ENCODE peak calls at places on chromosomes 1 and 21, in nine cellular contexts. One of them, this sample, is unnamed.

GRCh38 chr1:222711319-222712252 is 705 bp downstream of the AIDA start:
- DNase-seq in uterus: peak
- DNase-seq in ureter: peak
- DNase-seq in heart right ventricle: peak
- DNase-seq in stimulated activated CD8-positive, alpha-beta memory T cell treated with anti-CD3 and anti-CD28 coated beads, Interleukin-15, amount 100 ng/mL, for 4 hours: peak
- DNase-seq in T-cell: peak
- DNase-seq in NCI-H1694: peak
- DNase-seq in heart left ventricle: peak
- DNase-seq in T47D: peak
- DNase-seq in this sample: peak

GRCh38 chr1:47333578-47333921 is at the start of gene CMPK1:
- DNase-seq in uterus: peak
- DNase-seq in T-cell: peak
- DNase-seq in T47D: peak
- DNase-seq in heart left ventricle: peak
- DNase-seq in stimulated activated CD8-positive, alpha-beta memory T cell treated with anti-CD3 and anti-CD28 coated beads, Interleukin-15, amount 100 ng/mL, for 4 hours: peak
- DNase-seq in ureter: peak
- DNase-seq in NCI-H1694: peak
- DNase-seq in heart right ventricle: peak
- DNase-seq in this sample: peak

GRCh38 chr1:182330303-182330702 is 61.3 kb downstream of the GLUL start:
- DNase-seq in stimulated activated CD8-positive, alpha-beta memory T cell treated with anti-CD3 and anti-CD28 coated beads, Interleukin-15, amount 100 ng/mL, for 4 hours: no peak
- DNase-seq in heart right ventricle: no peak
- DNase-seq in T47D: no peak
- DNase-seq in heart left ventricle: no peak
- DNase-seq in NCI-H1694: peak
- DNase-seq in uterus: peak
- DNase-seq in T-cell: no peak
- DNase-seq in ureter: no peak
- DNase-seq in this sample: no peak

GRCh38 chr21:36706951-36707762 is 8.2 kb downstream of the SIM2 start:
- DNase-seq in heart left ventricle: no peak
- DNase-seq in T47D: no peak
- DNase-seq in T-cell: no peak
- DNase-seq in heart right ventricle: no peak
- DNase-seq in uterus: no peak
- DNase-seq in NCI-H1694: no peak
- DNase-seq in ureter: peak
- DNase-seq in stimulated activated CD8-positive, alpha-beta memory T cell treated with anti-CD3 and anti-CD28 coated beads, Interleukin-15, amount 100 ng/mL, for 4 hours: no peak
- DNase-seq in this sample: no peak

GRCh38 chr1:88973520-88974137 is 18.8 kb downstream of the KYAT3 start:
- DNase-seq in T47D: no peak
- DNase-seq in heart left ventricle: no peak
- DNase-seq in uterus: no peak
- DNase-seq in stimulated activated CD8-positive, alpha-beta memory T cell treated with anti-CD3 and anti-CD28 coated beads, Interleukin-15, amount 100 ng/mL, for 4 hours: no peak
- DNase-seq in T-cell: no peak
- DNase-seq in heart right ventricle: no peak
- DNase-seq in ureter: no peak
- DNase-seq in NCI-H1694: no peak
- DNase-seq in this sample: no peak

GRCh38 chr1:233367057-233367759 is 39.7 kb downstream of the MAP3K21 start:
- DNase-seq in NCI-H1694: no peak
- DNase-seq in uterus: no peak
- DNase-seq in heart right ventricle: no peak
- DNase-seq in ureter: no peak
- DNase-seq in stimulated activated CD8-positive, alpha-beta memory T cell treated with anti-CD3 and anti-CD28 coated beads, Interleukin-15, amount 100 ng/mL, for 4 hours: no peak
- DNase-seq in heart left ventricle: no peak
- DNase-seq in T47D: no peak
- DNase-seq in T-cell: no peak
- DNase-seq in this sample: no peak

GRCh38 chr1:40421348-40421693 is 29.0 kb upstream of the ZFP69B start:
- DNase-seq in stimulated activated CD8-positive, alpha-beta memory T cell treated with anti-CD3 and anti-CD28 coated beads, Interleukin-15, amount 100 ng/mL, for 4 hours: no peak
- DNase-seq in heart right ventricle: no peak
- DNase-seq in NCI-H1694: no peak
- DNase-seq in T-cell: no peak
- DNase-seq in T47D: no peak
- DNase-seq in ureter: no peak
- DNase-seq in uterus: no peak
- DNase-seq in heart left ventricle: no peak
- DNase-seq in this sample: peak

GRCh38 chr1:55882931-55883330 is 667.8 kb upstream of the USP24 start:
- DNase-seq in stimulated activated CD8-positive, alpha-beta memory T cell treated with anti-CD3 and anti-CD28 coated beads, Interleukin-15, amount 100 ng/mL, for 4 hours: no peak
- DNase-seq in NCI-H1694: no peak
- DNase-seq in T47D: no peak
- DNase-seq in T-cell: no peak
- DNase-seq in heart right ventricle: no peak
- DNase-seq in uterus: no peak
- DNase-seq in ureter: no peak
- DNase-seq in heart left ventricle: no peak
- DNase-seq in this sample: no peak

GRCh38 chr1:228836427-228836826 is 101.1 kb downstream of the RHOU start:
- DNase-seq in heart right ventricle: no peak
- DNase-seq in uterus: no peak
- DNase-seq in ureter: no peak
- DNase-seq in T-cell: no peak
- DNase-seq in heart left ventricle: no peak
- DNase-seq in T47D: no peak
- DNase-seq in stimulated activated CD8-positive, alpha-beta memory T cell treated with anti-CD3 and anti-CD28 coated beads, Interleukin-15, amount 100 ng/mL, for 4 hours: no peak
- DNase-seq in NCI-H1694: no peak
- DNase-seq in this sample: peak

GRCh38 chr1:160625321-160625720 is 21.5 kb downstream of the SLAMF1 start:
- DNase-seq in uterus: no peak
- DNase-seq in ureter: no peak
- DNase-seq in heart right ventricle: no peak
- DNase-seq in NCI-H1694: no peak
- DNase-seq in T47D: no peak
- DNase-seq in T-cell: no peak
- DNase-seq in stimulated activated CD8-positive, alpha-beta memory T cell treated with anti-CD3 and anti-CD28 coated beads, Interleukin-15, amount 100 ng/mL, for 4 hours: no peak
- DNase-seq in heart left ventricle: no peak
- DNase-seq in this sample: no peak

GRCh38 chr1:8040586-8040985 is 14.5 kb upstream of the ERRFI1 start:
- DNase-seq in uterus: no peak
- DNase-seq in NCI-H1694: no peak
- DNase-seq in ureter: peak
- DNase-seq in stimulated activated CD8-positive, alpha-beta memory T cell treated with anti-CD3 and anti-CD28 coated beads, Interleukin-15, amount 100 ng/mL, for 4 hours: no peak
- DNase-seq in T-cell: no peak
- DNase-seq in T47D: no peak
- DNase-seq in heart left ventricle: peak
- DNase-seq in heart right ventricle: peak
- DNase-seq in this sample: no peak

GRCh38 chr1:90220941-90221693 is 226.2 kb downstream of the ZNF326 start:
- DNase-seq in T47D: no peak
- DNase-seq in ureter: no peak
- DNase-seq in heart left ventricle: peak
- DNase-seq in heart right ventricle: peak
- DNase-seq in stimulated activated CD8-positive, alpha-beta memory T cell treated with anti-CD3 and anti-CD28 coated beads, Interleukin-15, amount 100 ng/mL, for 4 hours: no peak
- DNase-seq in NCI-H1694: no peak
- DNase-seq in T-cell: no peak
- DNase-seq in uterus: no peak
- DNase-seq in this sample: no peak

GRCh38 chr1:240831922-240832321 is 220.0 kb upstream of the GREM2 start:
- DNase-seq in heart right ventricle: no peak
- DNase-seq in ureter: no peak
- DNase-seq in NCI-H1694: no peak
- DNase-seq in stimulated activated CD8-positive, alpha-beta memory T cell treated with anti-CD3 and anti-CD28 coated beads, Interleukin-15, amount 100 ng/mL, for 4 hours: no peak
- DNase-seq in T-cell: no peak
- DNase-seq in heart left ventricle: no peak
- DNase-seq in T47D: peak
- DNase-seq in uterus: no peak
- DNase-seq in this sample: no peak

GRCh38 chr1:203306970-203307541 is 1.7 kb downstream of the BTG2 start:
- DNase-seq in T-cell: peak
- DNase-seq in ureter: no peak
- DNase-seq in T47D: no peak
- DNase-seq in uterus: no peak
- DNase-seq in heart left ventricle: peak
- DNase-seq in heart right ventricle: no peak
- DNase-seq in stimulated activated CD8-positive, alpha-beta memory T cell treated with anti-CD3 and anti-CD28 coated beads, Interleukin-15, amount 100 ng/mL, for 4 hours: no peak
- DNase-seq in NCI-H1694: no peak
- DNase-seq in this sample: no peak

GRCh38 chr1:174743654-174744561 is 255.8 kb upstream of the CACYBP start:
- DNase-seq in heart left ventricle: no peak
- DNase-seq in ureter: no peak
- DNase-seq in T47D: no peak
- DNase-seq in heart right ventricle: no peak
- DNase-seq in uterus: no peak
- DNase-seq in NCI-H1694: peak
- DNase-seq in T-cell: no peak
- DNase-seq in stimulated activated CD8-positive, alpha-beta memory T cell treated with anti-CD3 and anti-CD28 coated beads, Interleukin-15, amount 100 ng/mL, for 4 hours: no peak
- DNase-seq in this sample: peak

GRCh38 chr21:39788383-39788782 is 43.4 kb downstream of the IGSF5 start:
- DNase-seq in stimulated activated CD8-positive, alpha-beta memory T cell treated with anti-CD3 and anti-CD28 coated beads, Interleukin-15, amount 100 ng/mL, for 4 hours: no peak
- DNase-seq in ureter: peak
- DNase-seq in T47D: peak
- DNase-seq in T-cell: no peak
- DNase-seq in heart right ventricle: peak
- DNase-seq in NCI-H1694: peak
- DNase-seq in uterus: peak
- DNase-seq in heart left ventricle: peak
- DNase-seq in this sample: peak

GRCh38 chr1:184771190-184771691 is 16.6 kb upstream of the EDEM3 start:
- DNase-seq in heart left ventricle: no peak
- DNase-seq in stimulated activated CD8-positive, alpha-beta memory T cell treated with anti-CD3 and anti-CD28 coated beads, Interleukin-15, amount 100 ng/mL, for 4 hours: no peak
- DNase-seq in uterus: no peak
- DNase-seq in T47D: no peak
- DNase-seq in NCI-H1694: no peak
- DNase-seq in T-cell: no peak
- DNase-seq in ureter: no peak
- DNase-seq in heart right ventricle: no peak
- DNase-seq in this sample: no peak

GRCh38 chr1:189220750-189221149 is 1256.9 kb downstream of the BRINP3 start:
- DNase-seq in NCI-H1694: no peak
- DNase-seq in heart right ventricle: no peak
- DNase-seq in uterus: no peak
- DNase-seq in ureter: no peak
- DNase-seq in stimulated activated CD8-positive, alpha-beta memory T cell treated with anti-CD3 and anti-CD28 coated beads, Interleukin-15, amount 100 ng/mL, for 4 hours: no peak
- DNase-seq in T47D: no peak
- DNase-seq in T-cell: no peak
- DNase-seq in heart left ventricle: no peak
- DNase-seq in this sample: no peak

GRCh38 chr1:179821524-179821923 is 56.1 kb downstream of the TOR1AIP2 start:
- DNase-seq in heart right ventricle: no peak
- DNase-seq in stimulated activated CD8-positive, alpha-beta memory T cell treated with anti-CD3 and anti-CD28 coated beads, Interleukin-15, amount 100 ng/mL, for 4 hours: no peak
- DNase-seq in heart left ventricle: no peak
- DNase-seq in T47D: no peak
- DNase-seq in uterus: no peak
- DNase-seq in NCI-H1694: no peak
- DNase-seq in T-cell: no peak
- DNase-seq in ureter: no peak
- DNase-seq in this sample: no peak

GRCh38 chr1:12462586-12462985 is 155.4 kb downstream of the DHRS3 start:
- DNase-seq in stimulated activated CD8-positive, alpha-beta memory T cell treated with anti-CD3 and anti-CD28 coated beads, Interleukin-15, amount 100 ng/mL, for 4 hours: no peak
- DNase-seq in T47D: no peak
- DNase-seq in NCI-H1694: no peak
- DNase-seq in ureter: no peak
- DNase-seq in heart left ventricle: no peak
- DNase-seq in T-cell: no peak
- DNase-seq in heart right ventricle: no peak
- DNase-seq in uterus: no peak
- DNase-seq in this sample: no peak

GRCh38 chr1:22379566-22379965 is 72.1 kb upstream of the ZBTB40 start:
- DNase-seq in T47D: no peak
- DNase-seq in T-cell: no peak
- DNase-seq in heart right ventricle: no peak
- DNase-seq in NCI-H1694: no peak
- DNase-seq in ureter: no peak
- DNase-seq in stimulated activated CD8-positive, alpha-beta memory T cell treated with anti-CD3 and anti-CD28 coated beads, Interleukin-15, amount 100 ng/mL, for 4 hours: no peak
- DNase-seq in uterus: no peak
- DNase-seq in heart left ventricle: no peak
- DNase-seq in this sample: no peak

GRCh38 chr1:10178602-10179407 is 31.6 kb upstream of the KIF1B start:
- DNase-seq in T47D: no peak
- DNase-seq in T-cell: no peak
- DNase-seq in uterus: no peak
- DNase-seq in stimulated activated CD8-positive, alpha-beta memory T cell treated with anti-CD3 and anti-CD28 coated beads, Interleukin-15, amount 100 ng/mL, for 4 hours: no peak
- DNase-seq in heart right ventricle: no peak
- DNase-seq in heart left ventricle: no peak
- DNase-seq in ureter: no peak
- DNase-seq in NCI-H1694: no peak
- DNase-seq in this sample: no peak

GRCh38 chr1:22953392-22954141 is 19.1 kb downstream of the LACTBL1 start:
- DNase-seq in heart right ventricle: no peak
- DNase-seq in T47D: no peak
- DNase-seq in uterus: no peak
- DNase-seq in T-cell: no peak
- DNase-seq in stimulated activated CD8-positive, alpha-beta memory T cell treated with anti-CD3 and anti-CD28 coated beads, Interleukin-15, amount 100 ng/mL, for 4 hours: no peak
- DNase-seq in ureter: no peak
- DNase-seq in heart left ventricle: no peak
- DNase-seq in NCI-H1694: no peak
- DNase-seq in this sample: no peak

GRCh38 chr21:25980710-25981109 is 189.9 kb downstream of the APP start:
- DNase-seq in T47D: no peak
- DNase-seq in heart right ventricle: no peak
- DNase-seq in stimulated activated CD8-positive, alpha-beta memory T cell treated with anti-CD3 and anti-CD28 coated beads, Interleukin-15, amount 100 ng/mL, for 4 hours: no peak
- DNase-seq in ureter: no peak
- DNase-seq in uterus: no peak
- DNase-seq in heart left ventricle: no peak
- DNase-seq in T-cell: no peak
- DNase-seq in NCI-H1694: no peak
- DNase-seq in this sample: no peak

GRCh38 chr1:81221564-81221963 is 579.2 kb upstream of the ADGRL2 start:
- DNase-seq in heart left ventricle: no peak
- DNase-seq in stimulated activated CD8-positive, alpha-beta memory T cell treated with anti-CD3 and anti-CD28 coated beads, Interleukin-15, amount 100 ng/mL, for 4 hours: no peak
- DNase-seq in NCI-H1694: no peak
- DNase-seq in T-cell: no peak
- DNase-seq in T47D: no peak
- DNase-seq in heart right ventricle: no peak
- DNase-seq in uterus: no peak
- DNase-seq in ureter: no peak
- DNase-seq in this sample: no peak